ENCODE peak calls at places on chromosome 1, in nine cellular contexts. One of them, this sample, is unnamed.

GRCh38 chr1:22749919-22750670 is 39.5 kb downstream of the EPHB2 start:
- DNase-seq in heart left ventricle: no peak
- DNase-seq in nephron progenitor cell: no peak
- DNase-seq in effector memory CD8-positive, alpha-beta T cell: no peak
- DNase-seq in COLO829: no peak
- DNase-seq in AG09319: peak
- DNase-seq in stimulated activated CD8-positive, alpha-beta memory T cell treated with anti-CD3 and anti-CD28 coated beads, Interleukin-4, amount 100 ng/mL, for 1 hour: no peak
- DNase-seq in RPMI8226: no peak
- DNase-seq in hypothalamus: no peak
- DNase-seq in this sample: no peak

GRCh38 chr1:168273575-168273974 is 7.1 kb upstream of the TBX19 start:
- DNase-seq in COLO829: no peak
- DNase-seq in RPMI8226: no peak
- DNase-seq in AG09319: no peak
- DNase-seq in effector memory CD8-positive, alpha-beta T cell: no peak
- DNase-seq in stimulated activated CD8-positive, alpha-beta memory T cell treated with anti-CD3 and anti-CD28 coated beads, Interleukin-4, amount 100 ng/mL, for 1 hour: no peak
- DNase-seq in hypothalamus: no peak
- DNase-seq in nephron progenitor cell: no peak
- DNase-seq in heart left ventricle: no peak
- DNase-seq in this sample: no peak

GRCh38 chr1:32791881-32792280 is 25.3 kb downstream of the YARS1 start:
- DNase-seq in stimulated activated CD8-positive, alpha-beta memory T cell treated with anti-CD3 and anti-CD28 coated beads, Interleukin-4, amount 100 ng/mL, for 1 hour: no peak
- DNase-seq in AG09319: no peak
- DNase-seq in heart left ventricle: no peak
- DNase-seq in RPMI8226: no peak
- DNase-seq in COLO829: no peak
- DNase-seq in effector memory CD8-positive, alpha-beta T cell: no peak
- DNase-seq in nephron progenitor cell: no peak
- DNase-seq in hypothalamus: no peak
- DNase-seq in this sample: no peak

GRCh38 chr1:108551157-108551862 is 8.6 kb upstream of the EEIG2 start:
- DNase-seq in nephron progenitor cell: no peak
- DNase-seq in effector memory CD8-positive, alpha-beta T cell: no peak
- DNase-seq in RPMI8226: no peak
- DNase-seq in AG09319: no peak
- DNase-seq in COLO829: no peak
- DNase-seq in stimulated activated CD8-positive, alpha-beta memory T cell treated with anti-CD3 and anti-CD28 coated beads, Interleukin-4, amount 100 ng/mL, for 1 hour: no peak
- DNase-seq in hypothalamus: no peak
- DNase-seq in heart left ventricle: no peak
- DNase-seq in this sample: no peak

GRCh38 chr1:62138029-62138428 is 56.6 kb upstream of the L1TD1 start:
- DNase-seq in COLO829: no peak
- DNase-seq in nephron progenitor cell: no peak
- DNase-seq in effector memory CD8-positive, alpha-beta T cell: no peak
- DNase-seq in heart left ventricle: no peak
- DNase-seq in hypothalamus: no peak
- DNase-seq in stimulated activated CD8-positive, alpha-beta memory T cell treated with anti-CD3 and anti-CD28 coated beads, Interleukin-4, amount 100 ng/mL, for 1 hour: no peak
- DNase-seq in RPMI8226: no peak
- DNase-seq in AG09319: no peak
- DNase-seq in this sample: no peak

GRCh38 chr1:85447000-85447943 is 17.7 kb downstream of the DDAH1 start:
- DNase-seq in nephron progenitor cell: no peak
- DNase-seq in RPMI8226: no peak
- DNase-seq in heart left ventricle: no peak
- DNase-seq in COLO829: no peak
- DNase-seq in stimulated activated CD8-positive, alpha-beta memory T cell treated with anti-CD3 and anti-CD28 coated beads, Interleukin-4, amount 100 ng/mL, for 1 hour: no peak
- DNase-seq in AG09319: peak
- DNase-seq in effector memory CD8-positive, alpha-beta T cell: no peak
- DNase-seq in hypothalamus: no peak
- DNase-seq in this sample: no peak

GRCh38 chr1:37156646-37157045 is 122.3 kb upstream of the GRIK3 start:
- DNase-seq in effector memory CD8-positive, alpha-beta T cell: no peak
- DNase-seq in stimulated activated CD8-positive, alpha-beta memory T cell treated with anti-CD3 and anti-CD28 coated beads, Interleukin-4, amount 100 ng/mL, for 1 hour: no peak
- DNase-seq in heart left ventricle: no peak
- DNase-seq in nephron progenitor cell: no peak
- DNase-seq in hypothalamus: no peak
- DNase-seq in RPMI8226: no peak
- DNase-seq in AG09319: no peak
- DNase-seq in COLO829: no peak
- DNase-seq in this sample: no peak

GRCh38 chr1:187390157-187390556 is 561.4 kb downstream of the PLA2G4A start:
- DNase-seq in stimulated activated CD8-positive, alpha-beta memory T cell treated with anti-CD3 and anti-CD28 coated beads, Interleukin-4, amount 100 ng/mL, for 1 hour: no peak
- DNase-seq in AG09319: no peak
- DNase-seq in effector memory CD8-positive, alpha-beta T cell: no peak
- DNase-seq in COLO829: peak
- DNase-seq in RPMI8226: no peak
- DNase-seq in heart left ventricle: no peak
- DNase-seq in hypothalamus: no peak
- DNase-seq in nephron progenitor cell: no peak
- DNase-seq in this sample: no peak

GRCh38 chr1:112337028-112337531 is 58.9 kb upstream of the CTTNBP2NL start:
- DNase-seq in COLO829: peak
- DNase-seq in heart left ventricle: peak
- DNase-seq in hypothalamus: peak
- DNase-seq in stimulated activated CD8-positive, alpha-beta memory T cell treated with anti-CD3 and anti-CD28 coated beads, Interleukin-4, amount 100 ng/mL, for 1 hour: no peak
- DNase-seq in RPMI8226: peak
- DNase-seq in nephron progenitor cell: peak
- DNase-seq in AG09319: no peak
- DNase-seq in effector memory CD8-positive, alpha-beta T cell: peak
- DNase-seq in this sample: peak

GRCh38 chr1:196808529-196809235 is 10.8 kb upstream of the CFHR1 start:
- DNase-seq in nephron progenitor cell: no peak
- DNase-seq in AG09319: no peak
- DNase-seq in hypothalamus: no peak
- DNase-seq in effector memory CD8-positive, alpha-beta T cell: no peak
- DNase-seq in RPMI8226: no peak
- DNase-seq in COLO829: no peak
- DNase-seq in stimulated activated CD8-positive, alpha-beta memory T cell treated with anti-CD3 and anti-CD28 coated beads, Interleukin-4, amount 100 ng/mL, for 1 hour: no peak
- DNase-seq in heart left ventricle: no peak
- DNase-seq in this sample: no peak

GRCh38 chr1:23799570-23800395 is 771 bp downstream of the GALE start:
- DNase-seq in heart left ventricle: peak
- DNase-seq in nephron progenitor cell: peak
- DNase-seq in COLO829: peak
- DNase-seq in AG09319: no peak
- DNase-seq in effector memory CD8-positive, alpha-beta T cell: no peak
- DNase-seq in hypothalamus: no peak
- DNase-seq in stimulated activated CD8-positive, alpha-beta memory T cell treated with anti-CD3 and anti-CD28 coated beads, Interleukin-4, amount 100 ng/mL, for 1 hour: no peak
- DNase-seq in RPMI8226: peak
- DNase-seq in this sample: peak

GRCh38 chr1:219109424-219110018 is 64.2 kb upstream of the LYPLAL1 start:
- DNase-seq in stimulated activated CD8-positive, alpha-beta memory T cell treated with anti-CD3 and anti-CD28 coated beads, Interleukin-4, amount 100 ng/mL, for 1 hour: no peak
- DNase-seq in hypothalamus: no peak
- DNase-seq in COLO829: no peak
- DNase-seq in effector memory CD8-positive, alpha-beta T cell: no peak
- DNase-seq in heart left ventricle: no peak
- DNase-seq in nephron progenitor cell: no peak
- DNase-seq in AG09319: no peak
- DNase-seq in RPMI8226: no peak
- DNase-seq in this sample: no peak

This sample was measured in SK-MEL-5.